ENCODE peak calls at places on chromosomes 4 and X, in ten cellular contexts. D is HFF-Myc; E is HTR-8/SVneo; M is anterior cingulate cortex; B is heart left ventricle; I is tibial artery; O is astrocyte of the spinal cord; Y is CD8-positive, alpha-beta T cell; L is psoas muscle; X is naive thymus-derived CD8-positive, alpha-beta T cell. J is an unnamed sample.

GRCh38 chr4:88734403-88734949 is 36.8 kb upstream of the NAP1L5 start:
- DNase-seq in D (no peak), E (no peak), M (no peak), B (no peak), I (no peak), O (no peak), Y (no peak), L (no peak), X (no peak), J (no peak)

GRCh38 chr4:108172780-108173598 is 4.3 kb upstream of the LEF1 start:
- DNase-seq in D (peak; percentile 12), E (no peak), M (no peak), B (peak; percentile 42), I (no peak), O (peak; percentile 88), Y (peak; percentile 72), L (peak; percentile 40), X (peak; percentile 82), J (peak; percentile 55)

GRCh38 chr4:127965803-127966175 is 583 bp downstream of the ABHD18 start:
- DNase-seq in D (no peak), E (peak; percentile 51), M (peak; percentile 53), B (peak; percentile 53), I (peak; percentile 71), O (no peak), Y (peak; percentile 74), L (peak; percentile 27), X (peak; percentile 86), J (peak; percentile 35)

GRCh38 chrX:70592091-70592490 is 147.5 kb downstream of the DLG3 start:
- DNase-seq in D (peak; percentile 10), E (peak; percentile 51), M (no peak), B (no peak), I (no peak), O (peak; percentile 43), Y (no peak), L (no peak), X (no peak), J (no peak)

GRCh38 chr4:36485885-36486284 is 204.5 kb downstream of the DTHD1 start:
- DNase-seq in D (no peak), E (no peak), M (no peak), B (no peak), I (no peak), O (no peak), Y (no peak), L (no peak), X (no peak), J (no peak)

GRCh38 chrX:133668225-133668931 is 253.1 kb upstream of the GPC4 start:
- DNase-seq in D (no peak), E (no peak), M (no peak), B (no peak), I (no peak), O (no peak), Y (no peak), L (no peak), X (no peak), J (no peak)

GRCh38 chr4:88283661-88284377 is 542 bp downstream of the PPM1K start:
- DNase-seq in D (no peak), E (peak; percentile 10), M (peak; percentile 65), B (peak; percentile 72), I (peak; percentile 83), O (peak; percentile 58), Y (peak; percentile 76), L (peak; percentile 67), X (peak; percentile 84), J (peak; percentile 73)

GRCh38 chrX:9369802-9370291 is 95.0 kb upstream of the TBL1X start:
- DNase-seq in D (no peak), E (no peak), M (no peak), B (no peak), I (no peak), O (peak; percentile 42), Y (no peak), L (no peak), X (no peak), J (no peak)

GRCh38 chrX:107629533-107629909 is 1.2 kb downstream of the PRPS1 start:
- DNase-seq in D (no peak), E (no peak), M (no peak), B (no peak), I (no peak), O (peak; percentile 27), Y (no peak), L (no peak), X (peak; percentile 9), J (no peak)

GRCh38 chr4:155666701-155667537 is at the start of gene GUCY1A1:
- DNase-seq in D (no peak), E (peak; percentile 11), M (peak; percentile 50), B (peak; percentile 66), I (peak; percentile 74), O (peak; percentile 15), Y (peak; percentile 15), L (peak; percentile 16), X (peak; percentile 8), J (peak; percentile 67)

GRCh38 chr4:158015241-158015640 is 157.6 kb downstream of the GASK1B start:
- DNase-seq in D (no peak), E (no peak), M (no peak), B (no peak), I (no peak), O (peak; percentile 69), Y (no peak), L (no peak), X (no peak), J (no peak)

GRCh38 chrX:17738002-17738713 is 865 bp downstream of the SCML1 start:
- DNase-seq in D (no peak), E (no peak), M (no peak), B (peak; percentile 35), I (peak; percentile 77), O (peak; percentile 32), Y (peak; percentile 30), L (peak; percentile 31), X (peak; percentile 83), J (peak; percentile 44)

GRCh38 chr4:41573458-41574129 is 35.6 kb downstream of the LIMCH1 start:
- DNase-seq in D (no peak), E (peak; percentile 15), M (no peak), B (no peak), I (no peak), O (no peak), Y (no peak), L (no peak), X (no peak), J (no peak)

GRCh38 chr4:186622788-186623464 is 67.6 kb upstream of the MTNR1A start:
- DNase-seq in D (peak; percentile 64), E (no peak), M (no peak), B (no peak), I (peak; percentile 82), O (peak; percentile 75), Y (no peak), L (peak; percentile 36), X (no peak), J (peak; percentile 51)

GRCh38 chr4:69323284-69323683 is 43.0 kb downstream of the UGT2B28 start:
- DNase-seq in D (no peak), E (no peak), M (no peak), B (no peak), I (no peak), O (no peak), Y (no peak), L (no peak), X (no peak), J (no peak)

GRCh38 chr4:72909461-72909860 is 160.1 kb downstream of the COX18 start:
- DNase-seq in D (no peak), E (no peak), M (no peak), B (no peak), I (no peak), O (no peak), Y (no peak), L (no peak), X (no peak), J (no peak)

GRCh38 chrX:118392726-118393125 is 46.8 kb downstream of the WDR44 start:
- DNase-seq in D (no peak), E (no peak), M (no peak), B (no peak), I (no peak), O (peak; percentile 26), Y (no peak), L (no peak), X (no peak), J (no peak)

J was measured in left cardiac atrium.